ENCODE peak calls at places on chromosomes 11 and 22, in seven cellular contexts. S, Y, D, B, M, X and Z are unnamed samples.

GRCh38 chr11:20790622-20791021 is 121.2 kb downstream of the NELL1 start:
- DNase-seq in S (no peak), Y (no peak), D (no peak), B (no peak), M (no peak), X (no peak), Z (no peak)

GRCh38 chr22:31752096-31752847 is 1.5 kb upstream of the DEPDC5 start:
- DNase-seq in S (no peak), Y (no peak), D (no peak), B (no peak), M (no peak), X (no peak), Z (no peak)

GRCh38 chr22:25884121-25884520 is 142.1 kb downstream of the MYO18B start:
- DNase-seq in S (no peak), Y (no peak), D (no peak), B (no peak), M (no peak), X (no peak), Z (no peak)

GRCh38 chr22:27749597-27750225 is 51.8 kb downstream of the MN1 start:
- DNase-seq in S (no peak), Y (peak), D (no peak), B (no peak), M (no peak), X (peak), Z (no peak)

GRCh38 chr22:30308096-30308495 is 18.6 kb downstream of the TBC1D10A start:
- DNase-seq in S (no peak), Y (no peak), D (no peak), B (no peak), M (no peak), X (no peak), Z (no peak)

GRCh38 chr22:24541681-24542515 is 13.0 kb downstream of the GUCD1 start:
- DNase-seq in S (no peak), Y (peak), D (no peak), B (no peak), M (no peak), X (no peak), Z (no peak)

GRCh38 chr11:129286813-129287212 is 88.8 kb upstream of the BARX2 start:
- DNase-seq in S (no peak), Y (no peak), D (no peak), B (no peak), M (no peak), X (no peak), Z (no peak)

GRCh38 chr11:57399928-57400578 is 9.6 kb upstream of the PRG2 start:
- DNase-seq in S (no peak), Y (no peak), D (no peak), B (no peak), M (no peak), X (no peak), Z (no peak)

GRCh38 chr11:12195773-12196172 is 85.4 kb downstream of the MICAL2 start:
- DNase-seq in S (no peak), Y (no peak), D (no peak), B (peak), M (no peak), X (no peak), Z (peak)

GRCh38 chr11:503179-503981 is 3.7 kb downstream of the RNH1 start:
- DNase-seq in S (peak), Y (peak), D (peak), B (peak), M (no peak), X (peak), Z (peak)

GRCh38 chr11:15195454-15196200 is 80.9 kb downstream of the INSC start:
- DNase-seq in S (no peak), Y (no peak), D (no peak), B (no peak), M (no peak), X (no peak), Z (no peak)

GRCh38 chr11:65640483-65641207 is 2.7 kb downstream of the SIPA1 start:
- DNase-seq in S (no peak), Y (peak), D (no peak), B (peak), M (no peak), X (no peak), Z (peak)

GRCh38 chr11:65394125-65394536 is 7.7 kb downstream of the FRMD8 start:
- DNase-seq in S (no peak), Y (no peak), D (no peak), B (no peak), M (no peak), X (no peak), Z (no peak)

GRCh38 chr11:65425105-65425970 is 2.7 kb downstream of the NEAT1 start:
- DNase-seq in S (peak), Y (peak), D (no peak), B (peak), M (peak), X (peak), Z (no peak)

GRCh38 chr11:28833670-28834069 is 725.5 kb downstream of the METTL15 start:
- DNase-seq in S (no peak), Y (no peak), D (no peak), B (no peak), M (peak), X (no peak), Z (no peak)

GRCh38 chr11:6992457-6993431 is 27.4 kb downstream of the ZNF214 start:
- DNase-seq in S (no peak), Y (no peak), D (peak), B (no peak), M (no peak), X (no peak), Z (no peak)

GRCh38 chr11:1757861-1758610 is 5.7 kb downstream of the CTSD start:
- DNase-seq in S (no peak), Y (peak), D (no peak), B (no peak), M (no peak), X (no peak), Z (no peak)

GRCh38 chr11:764322-765024 is 12.8 kb downstream of the GATD1 start:
- DNase-seq in S (no peak), Y (no peak), D (no peak), B (no peak), M (no peak), X (no peak), Z (no peak)

GRCh38 chr11:17314232-17314547 is 37.4 kb upstream of the NCR3LG1 start:
- DNase-seq in S (no peak), Y (no peak), D (peak), B (no peak), M (no peak), X (no peak), Z (no peak)

GRCh38 chr22:48960981-48961655 is 866.6 kb downstream of the BRD1 start:
- DNase-seq in S (peak), Y (peak), D (no peak), B (no peak), M (no peak), X (peak), Z (no peak)

GRCh38 chr11:69387409-69387885 is 93.5 kb downstream of the MYEOV start:
- DNase-seq in S (no peak), Y (no peak), D (no peak), B (no peak), M (no peak), X (no peak), Z (no peak)

GRCh38 chr22:48478124-48478523 is 1349.5 kb downstream of the BRD1 start:
- DNase-seq in S (no peak), Y (peak), D (no peak), B (no peak), M (no peak), X (peak), Z (no peak)

GRCh38 chr11:71266114-71266833 is 13.9 kb upstream of the SHANK2 start:
- DNase-seq in S (no peak), Y (no peak), D (no peak), B (no peak), M (peak), X (no peak), Z (no peak)

GRCh38 chr22:16774911-16775529 is 50.2 kb downstream of the XKR3 start:
- DNase-seq in S (no peak), Y (no peak), D (no peak), B (no peak), M (no peak), X (no peak), Z (no peak)

GRCh38 chr22:42343136-42343484 is 72.7 kb upstream of the TCF20 start:
- DNase-seq in S (no peak), Y (no peak), D (no peak), B (no peak), M (no peak), X (no peak), Z (no peak)

GRCh38 chr22:42341779-42342178 is 71.3 kb upstream of the TCF20 start:
- DNase-seq in S (no peak), Y (no peak), D (no peak), B (no peak), M (no peak), X (no peak), Z (no peak)

GRCh38 chr22:42342426-42343135 is 72.1 kb upstream of the TCF20 start:
- DNase-seq in S (no peak), Y (no peak), D (no peak), B (peak), M (no peak), X (no peak), Z (no peak)

GRCh38 chr22:42344391-42344861 is 74.0 kb upstream of the TCF20 start:
- DNase-seq in S (no peak), Y (peak), D (no peak), B (no peak), M (no peak), X (no peak), Z (no peak)

GRCh38 chr22:42343551-42344081 is 73.2 kb upstream of the TCF20 start:
- DNase-seq in S (no peak), Y (no peak), D (no peak), B (peak), M (no peak), X (no peak), Z (peak)
- TF ChIP-seq CTCF in S (no peak), Y (no peak), D (no peak), B (no peak), M (no peak), X (no peak), Z (no peak)

GRCh38 chr22:35634981-35635540 is 13.2 kb upstream of the APOL6 start:
- DNase-seq in S (no peak), Y (peak), D (no peak), B (no peak), M (no peak), X (no peak), Z (no peak)
- TF ChIP-seq CTCF in S (no peak), Y (no peak), D (no peak), B (no peak), M (no peak), X (no peak), Z (no peak)

DNA sequence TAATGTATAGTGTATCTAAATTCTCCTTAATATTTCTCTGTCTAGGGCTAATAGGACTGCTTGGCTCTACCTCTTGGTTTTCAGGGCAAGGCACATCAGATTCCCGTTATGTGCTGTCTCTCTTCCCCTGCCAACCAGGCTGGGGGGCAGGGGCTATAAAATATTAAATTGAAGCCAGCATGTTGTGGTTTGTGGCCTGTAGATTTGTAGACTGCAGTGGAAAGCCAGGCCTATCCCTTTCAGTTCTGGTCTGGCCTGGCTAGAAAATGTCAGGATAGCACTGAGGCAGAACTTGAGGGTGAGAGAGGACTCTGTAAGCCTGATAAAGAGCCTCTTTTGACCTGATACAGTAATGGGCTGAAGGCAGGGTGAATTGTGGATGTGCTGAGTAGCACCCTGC is 14.4 kb upstream of the GRK2 start:
- DNase-seq in S (no peak), Y (no peak), D (no peak), B (no peak), M (no peak), X (no peak), Z (no peak)
- TF ChIP-seq CTCF in S (no peak), Y (no peak), D (no peak), B (no peak), M (no peak), X (no peak), Z (no peak)

DNA sequence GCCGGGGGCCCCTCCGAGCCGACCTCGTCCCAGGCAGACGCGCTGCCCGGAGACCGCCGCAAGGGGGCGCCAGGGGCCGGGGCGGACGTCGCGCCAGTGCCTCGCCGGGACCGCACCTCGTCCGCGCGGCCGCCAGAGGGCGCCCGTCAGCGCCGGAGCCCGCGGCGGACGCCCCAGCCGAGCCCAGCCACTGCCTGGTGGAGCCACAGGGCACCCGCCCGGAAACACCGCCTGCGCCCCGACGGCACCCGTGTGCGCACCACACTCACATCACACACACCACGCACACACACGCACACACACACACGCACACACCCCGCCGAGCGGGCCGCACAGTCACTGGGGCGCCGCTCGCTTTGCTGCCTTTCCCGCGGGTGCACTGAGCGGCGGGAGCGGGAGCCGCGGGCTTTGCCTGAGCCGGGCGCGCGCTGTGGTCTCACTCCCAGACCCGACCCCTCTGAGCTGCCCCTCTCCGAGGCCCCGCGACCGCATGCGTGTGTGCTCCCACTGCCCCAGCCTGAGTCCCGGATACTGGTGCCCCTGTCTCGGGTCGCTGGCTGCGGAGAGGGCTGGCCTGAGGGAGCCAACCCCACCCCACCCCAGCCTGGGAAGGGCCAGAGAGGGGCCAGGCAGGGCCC is 449.3 kb downstream of the OPCML start:
- DNase-seq in S (no peak), Y (peak), D (no peak), B (peak), M (no peak), X (no peak), Z (peak)
- TF ChIP-seq CTCF in S (peak), Y (peak), D (peak), B (peak), M (no peak), X (peak), Z (peak)

DNA sequence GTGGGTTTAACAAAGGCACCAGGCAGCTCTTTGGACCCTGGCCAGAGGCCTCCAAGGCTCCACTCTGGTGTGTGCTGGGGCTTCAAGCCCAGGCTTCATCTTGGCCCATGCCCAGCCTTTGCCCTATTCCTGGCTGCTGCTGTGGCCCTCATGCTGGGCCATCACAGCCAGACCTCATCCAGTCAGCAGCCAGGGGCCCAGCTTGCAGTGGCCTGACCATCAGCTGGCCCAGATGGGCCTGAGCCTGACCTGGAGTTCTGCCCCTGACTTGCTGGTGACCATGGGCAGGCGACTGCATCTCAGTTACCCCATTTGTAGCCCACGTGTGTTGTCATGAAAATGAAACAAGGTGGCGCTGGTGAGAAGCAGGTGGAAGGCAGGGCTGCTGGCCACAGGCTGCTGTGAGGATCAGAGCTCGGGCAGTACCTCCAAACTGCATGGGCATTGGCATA is 76.1 kb downstream of the MED15 start:
- DNase-seq in S (no peak), Y (peak), D (no peak), B (no peak), M (no peak), X (no peak), Z (no peak)
- TF ChIP-seq CTCF in S (no peak), Y (no peak), D (no peak), B (no peak), M (no peak), X (no peak), Z (no peak)

GRCh38 chr11:104222464-104222863 is 58.5 kb upstream of the PDGFD start:
- DNase-seq in S (no peak), Y (no peak), D (no peak), B (no peak), M (no peak), X (no peak), Z (no peak)
- TF ChIP-seq CTCF in S (no peak), Y (no peak), D (no peak), B (no peak), M (no peak), X (no peak), Z (no peak)

DNA sequence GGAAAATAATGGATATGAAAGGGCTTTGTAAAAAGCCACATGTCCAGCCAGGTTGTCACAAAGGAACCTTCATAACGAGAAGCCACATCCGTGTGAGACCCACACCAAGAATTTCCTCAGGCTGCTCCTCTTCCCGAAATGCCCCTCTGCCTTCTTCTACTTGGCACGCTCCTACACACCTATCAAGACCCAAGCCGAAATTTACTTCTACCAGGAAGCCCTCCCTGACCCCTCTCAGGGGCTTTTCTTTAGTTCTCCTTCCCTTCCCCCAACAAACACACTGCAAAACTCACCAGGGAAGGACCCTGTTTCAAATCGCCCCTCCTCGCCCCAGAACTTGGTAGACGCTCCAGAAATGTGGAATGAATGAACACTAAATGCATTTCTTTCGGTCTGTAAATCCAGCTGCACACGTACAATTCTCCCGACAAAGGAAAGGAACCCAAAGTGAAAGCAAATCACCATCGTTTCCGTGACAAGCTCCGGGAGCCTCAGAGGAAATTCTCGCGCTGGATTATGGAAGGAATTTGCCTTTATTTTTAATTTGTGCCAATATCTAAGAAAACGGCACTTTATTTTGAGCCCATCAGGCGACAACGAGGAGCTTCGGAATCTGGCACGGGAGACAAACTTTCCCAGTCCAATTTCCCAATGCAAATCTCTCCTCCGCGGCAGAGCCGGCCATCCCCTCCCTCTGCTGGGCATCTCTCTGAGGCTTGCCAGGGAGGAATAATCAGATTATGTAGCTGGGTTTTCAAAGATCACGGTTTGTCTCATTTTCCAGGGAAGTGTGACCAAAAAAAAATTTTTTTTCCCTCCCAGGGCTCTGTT is 13.2 kb upstream of the SHISAL1 start:
- DNase-seq in S (no peak), Y (no peak), D (no peak), B (no peak), M (no peak), X (no peak), Z (no peak)
- TF ChIP-seq CTCF in S (no peak), Y (no peak), D (peak), B (no peak), M (no peak), X (no peak), Z (no peak)

GRCh38 chr11:86421976-86422770 is 47.5 kb downstream of the CCDC81 start:
- DNase-seq in S (no peak), Y (no peak), D (no peak), B (no peak), M (no peak), X (no peak), Z (no peak)
- TF ChIP-seq CTCF in S (no peak), Y (no peak), D (no peak), B (no peak), M (no peak), X (no peak), Z (no peak)

DNA sequence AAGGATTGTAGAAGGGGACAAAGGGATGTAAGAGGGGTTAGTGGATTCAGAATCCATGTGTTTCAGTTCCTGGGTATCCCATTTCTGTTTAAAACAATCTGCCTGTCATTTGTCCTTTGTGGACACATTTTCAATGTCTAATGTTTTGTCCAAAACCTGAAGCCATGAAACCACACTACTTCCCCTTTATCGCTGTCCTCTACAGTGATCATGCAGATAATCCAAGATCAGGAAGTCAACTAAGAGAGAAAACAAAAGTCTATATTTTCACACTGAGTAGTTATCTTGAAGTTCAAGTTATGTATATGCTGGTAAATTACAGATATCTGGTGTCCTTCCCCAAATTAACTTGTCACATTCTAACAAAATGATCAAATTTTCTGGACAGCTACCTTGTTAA is 457.0 kb downstream of the NTM start:
- DNase-seq in S (no peak), Y (no peak), D (no peak), B (no peak), M (no peak), X (no peak), Z (no peak)
- TF ChIP-seq CTCF in S (no peak), Y (no peak), D (no peak), B (no peak), M (no peak), X (no peak), Z (no peak)

GRCh38 chr11:76579047-76579751 is 91.3 kb downstream of the LRRC32 start:
- DNase-seq in S (no peak), Y (no peak), D (no peak), B (no peak), M (no peak), X (no peak), Z (no peak)
- TF ChIP-seq CTCF in S (no peak), Y (peak), D (no peak), B (no peak), M (no peak), X (no peak), Z (no peak)